ENCODE peak calls at places on chromosomes 3 and 15, in seven cellular contexts. H is endodermal cell; U is central memory CD4-positive, alpha-beta T cell; S is HCEC 1CT; I is stimulated activated naive CD8-positive, alpha-beta T cell treated with anti-CD3 and anti-CD28 coated beads, Interleukin-15, Interleukin-2, amounts not matched to agents 100 U/mL and 50 U/mL, for 24 hours; V is substantia nigra; J is activated T-helper 1 cell treated with Interleukin-2 at 50 U/mL for 16 hours. K is an unnamed sample.

GRCh38 chr3:71908001-71908400 is 123.1 kb upstream of the PROK2 start:
- DNase-seq in H (no peak), U (no peak), S (no peak), I (no peak), V (no peak), J (no peak), K (no peak)

GRCh38 chr3:160475153-160475552 is 25.6 kb upstream of the TRIM59 start:
- DNase-seq in H (no peak), U (no peak), S (no peak), I (no peak), V (no peak), J (no peak), K (no peak)

GRCh38 chr15:64314456-64314855 is 41.5 kb downstream of the CSNK1G1 start:
- DNase-seq in H (no peak), U (no peak), S (no peak), I (no peak), V (no peak), J (no peak), K (no peak)

GRCh38 chr3:49966233-49966942 is 26.4 kb downstream of the RBM6 start:
- DNase-seq in H (no peak), U (no peak), S (no peak), I (no peak), V (no peak), J (no peak), K (no peak)

GRCh38 chr3:182500294-182500693 is 293.0 kb upstream of the ATP11B start:
- DNase-seq in H (peak; percentile 87), U (no peak), S (no peak), I (no peak), V (no peak), J (no peak), K (no peak)

GRCh38 chr15:65082303-65082958 is 5.9 kb downstream of the KBTBD13 start:
- DNase-seq in H (peak; percentile 81), U (no peak), S (no peak), I (peak; percentile 46), V (no peak), J (no peak), K (no peak)

GRCh38 chr3:48151807-48152427 is 36.3 kb downstream of the CDC25A start:
- DNase-seq in H (no peak), U (no peak), S (no peak), I (no peak), V (no peak), J (no peak), K (no peak)

GRCh38 chr3:152638217-152638616 is 196.7 kb upstream of the P2RY1 start:
- DNase-seq in H (no peak), U (no peak), S (no peak), I (no peak), V (no peak), J (no peak), K (no peak)

GRCh38 chr3:4721511-4721911 is 228.4 kb downstream of the ITPR1 start:
- DNase-seq in H (no peak), U (no peak), S (peak; percentile 56), I (no peak), V (no peak), J (no peak), K (peak; percentile 49)

GRCh38 chr15:99961011-99961441 is 227.8 kb upstream of the LYSMD4 start:
- DNase-seq in H (peak; percentile 85), U (no peak), S (no peak), I (no peak), V (no peak), J (no peak), K (peak; percentile 85)

GRCh38 chr3:60188803-60189202 is 1062.4 kb downstream of the FHIT start:
- DNase-seq in H (no peak), U (no peak), S (no peak), I (no peak), V (no peak), J (no peak), K (no peak)

K was measured in lower leg skin.